ENCODE peak calls at places on chromosomes 11 and 22, in five cellular contexts. I is NCI-H345; B is stimulated activated CD8-positive, alpha-beta memory T cell treated with anti-CD3 and anti-CD28 coated beads, Interleukin-4, amount 100 ng/mL, for 4 hours; C is colonic mucosa; E is anterior cingulate cortex. F is an unnamed sample.

GRCh38 chr11:58768137-58768536 is 36.4 kb upstream of the GLYAT start:
- DNase-seq in I (no peak), B (no peak), C (no peak), E (no peak), F (no peak)

GRCh38 chr11:118530180-118530682 is 761 bp upstream of the TMEM25 start:
- DNase-seq in I (peak), B (no peak), C (peak), E (no peak), F (peak)

GRCh38 chr11:128582496-128583366 is 4.6 kb downstream of the ETS1 start:
- DNase-seq in I (no peak), B (no peak), C (no peak), E (no peak), F (no peak)

GRCh38 chr11:10398525-10398924 is 56.5 kb upstream of the AMPD3 start:
- DNase-seq in I (no peak), B (no peak), C (no peak), E (no peak), F (no peak)

GRCh38 chr22:38137876-38138687 is 27.6 kb upstream of the BAIAP2L2 start:
- DNase-seq in I (no peak), B (no peak), C (no peak), E (no peak), F (no peak)

GRCh38 chr11:11171854-11172253 is 181.2 kb downstream of the CSNK2A3 start:
- DNase-seq in I (no peak), B (peak), C (no peak), E (no peak), F (no peak)

GRCh38 chr22:35337932-35338331 is 38.2 kb downstream of the TOM1 start:
- DNase-seq in I (no peak), B (no peak), C (no peak), E (no peak), F (no peak)

GRCh38 chr22:44532466-44533025 is 34.5 kb upstream of the RTL6 start:
- DNase-seq in I (peak), B (no peak), C (no peak), E (no peak), F (no peak)

GRCh38 chr11:72832301-72833082 is 18.3 kb downstream of the ATG16L2 start:
- DNase-seq in I (no peak), B (no peak), C (no peak), E (no peak), F (no peak)

GRCh38 chr11:29809121-29809520 is 207.7 kb downstream of the KCNA4 start:
- DNase-seq in I (no peak), B (no peak), C (no peak), E (no peak), F (no peak)

GRCh38 chr11:2097356-2097997 is 41.7 kb downstream of the IGF2 start:
- DNase-seq in I (no peak), B (no peak), C (peak), E (no peak), F (peak)

GRCh38 chr11:43947815-43948214 is 5.4 kb downstream of the C11orf96 start:
- DNase-seq in I (no peak), B (no peak), C (no peak), E (no peak), F (no peak)

GRCh38 chr11:119169272-119169719 is 771 bp downstream of the NLRX1 start:
- DNase-seq in I (no peak), B (no peak), C (peak), E (no peak), F (no peak)

GRCh38 chr11:29173660-29174062 is 843.2 kb downstream of the KCNA4 start:
- DNase-seq in I (no peak), B (no peak), C (no peak), E (no peak), F (no peak)

GRCh38 chr11:37657645-37658044 is 1059.6 kb upstream of the RAG2 start:
- DNase-seq in I (no peak), B (no peak), C (no peak), E (no peak), F (no peak)

GRCh38 chr11:40337118-40337517 is 1122.3 kb downstream of the LRRC4C start:
- DNase-seq in I (no peak), B (no peak), C (no peak), E (no peak), F (no peak)

GRCh38 chr11:5380740-5381342 is 2.8 kb upstream of the OR51M1 start:
- DNase-seq in I (peak), B (no peak), C (peak), E (peak), F (peak)

GRCh38 chr11:68120212-68121066 is 749 bp downstream of the CHKA start:
- DNase-seq in I (peak), B (peak), C (peak), E (peak), F (peak)

GRCh38 chr11:15038963-15039362 is 34.4 kb upstream of the CALCB start:
- DNase-seq in I (peak), B (no peak), C (no peak), E (no peak), F (no peak)

GRCh38 chr11:65262775-65263174 is 1.0 kb downstream of the POLA2 start:
- DNase-seq in I (no peak), B (no peak), C (no peak), E (no peak), F (no peak)

GRCh38 chr11:59185412-59185811 is 13.5 kb downstream of the DTX4 start:
- DNase-seq in I (no peak), B (no peak), C (peak), E (no peak), F (no peak)

GRCh38 chr11:92941676-92942571 is 27.5 kb upstream of the MTNR1B start:
- DNase-seq in I (no peak), B (no peak), C (peak), E (no peak), F (no peak)

GRCh38 chr11:27183672-27184457 is 143.2 kb downstream of the BBOX1 start:
- DNase-seq in I (peak), B (no peak), C (peak), E (no peak), F (peak)

GRCh38 chr22:38403806-38404205 is 51.2 kb downstream of the KCNJ4 start:
- DNase-seq in I (no peak), B (no peak), C (no peak), E (peak), F (no peak)

GRCh38 chr11:69319255-69320106 is 25.5 kb downstream of the MYEOV start:
- DNase-seq in I (no peak), B (no peak), C (no peak), E (no peak), F (no peak)

F was measured in testis.